ENCODE peak calls at places on chromosomes 4 and X, in four cellular contexts. W, N, R and C are unnamed samples.
A peak's percentile ranks its signal among the peaks of the same experiment; 100 is the strongest.

GRCh38 chr4:83536649-83537352 is 893 bp downstream of the GPAT3 start:
- DNase-seq in W (no peak), N (no peak), R (peak; percentile 4), C (peak; percentile 46)

GRCh38 chr4:127586922-127587571 is 45.7 kb upstream of the INTU start:
- DNase-seq in W (peak; percentile 11), N (no peak), R (no peak), C (no peak)

GRCh38 chrX:119539872-119540271 is 25.3 kb downstream of the STEEP1 start:
- DNase-seq in W (no peak), N (no peak), R (no peak), C (no peak)

GRCh38 chr4:141388483-141388882 is 167.8 kb downstream of the ZNF330 start:
- DNase-seq in W (peak; percentile 42), N (no peak), R (no peak), C (no peak)

GRCh38 chrX:85851418-85851817 is 195.9 kb downstream of the CHM start:
- DNase-seq in W (no peak), N (no peak), R (peak; percentile 0), C (peak; percentile 34)

GRCh38 chrX:87299563-87300160 is 217.9 kb upstream of the KLHL4 start:
- DNase-seq in W (peak; percentile 1), N (no peak), R (peak; percentile 1), C (no peak)

GRCh38 chr4:112038861-112039260 is 106.4 kb upstream of the FAM241A start:
- DNase-seq in W (no peak), N (no peak), R (no peak), C (no peak)

GRCh38 chrX:95764972-95765451 is 919.6 kb upstream of the DIAPH2 start:
- DNase-seq in W (peak; percentile 17), N (no peak), R (peak; percentile 32), C (no peak)

GRCh38 chrX:53239474-53239873 is 14.5 kb upstream of the KDM5C start:
- DNase-seq in W (no peak), N (no peak), R (no peak), C (no peak)

GRCh38 chrX:107775734-107776511 is at the start of gene TSC22D3:
- DNase-seq in W (peak; percentile 73), N (peak; percentile 86), R (no peak), C (peak; percentile 87)

GRCh38 chr4:186621959-186622553 is 66.7 kb upstream of the MTNR1A start:
- DNase-seq in W (peak; percentile 69), N (no peak), R (no peak), C (no peak)

GRCh38 chrX:74521961-74522833 is 92.2 kb downstream of the RLIM start:
- DNase-seq in W (no peak), N (no peak), R (no peak), C (no peak)

GRCh38 chr4:6200011-6200921 is at the start of gene JAKMIP1:
- DNase-seq in W (peak; percentile 92), N (peak; percentile 60), R (peak; percentile 85), C (peak; percentile 77)

GRCh38 chr4:147546341-147546740 is 65.4 kb downstream of the EDNRA start:
- DNase-seq in W (peak; percentile 77), N (no peak), R (no peak), C (no peak)

GRCh38 chr4:74014332-74014731 is 15.9 kb upstream of the CXCL5 start:
- DNase-seq in W (no peak), N (no peak), R (no peak), C (no peak)

GRCh38 chr4:6908397-6909112 is 1.1 kb upstream of the TBC1D14 start:
- DNase-seq in W (peak; percentile 63), N (peak; percentile 43), R (no peak), C (no peak)

GRCh38 chrX:41982966-41983365 is 59.6 kb upstream of the CASK start:
- DNase-seq in W (no peak), N (no peak), R (no peak), C (no peak)

GRCh38 chr4:147773261-147774184 is 41.6 kb downstream of the ARHGAP10 start:
- DNase-seq in W (no peak), N (no peak), R (no peak), C (no peak)

GRCh38 chr4:91527056-91527455 is 776.7 kb upstream of the GRID2 start:
- DNase-seq in W (no peak), N (no peak), R (no peak), C (no peak)

GRCh38 chr4:119490335-119490734 is 138.3 kb downstream of the PDE5A start:
- DNase-seq in W (no peak), N (no peak), R (no peak), C (no peak)

GRCh38 chr4:125590158-125590557 is 275.4 kb downstream of the FAT4 start:
- DNase-seq in W (no peak), N (no peak), R (no peak), C (no peak)

GRCh38 chr4:98662619-98663225 is 4.3 kb upstream of the TSPAN5 start:
- DNase-seq in W (no peak), N (no peak), R (no peak), C (no peak)

GRCh38 chr4:11439836-11440235 is 11.1 kb upstream of the HS3ST1 start:
- DNase-seq in W (no peak), N (no peak), R (no peak), C (no peak)